ENCODE peak calls at places on chromosomes 5 and 9, in ten cellular contexts. One of them, this sample, is unnamed.
A peak's percentile ranks its signal among the peaks of the same experiment; 100 is the strongest.

GRCh38 chr5:82833277-82833676 is 243.9 kb downstream of the TMEM167A start:
- DNase-seq in K562: no peak
- DNase-seq in HCT116: no peak
- DNase-seq in gastrocnemius medialis: no peak
- DNase-seq in hepatocyte: no peak
- DNase-seq in mesenchymal stem cell: no peak
- DNase-seq in body of pancreas: no peak
- DNase-seq in right atrium auricular region: no peak
- DNase-seq in GM23248: no peak
- DNase-seq in GM23338: peak; percentile 20
- DNase-seq in this sample: no peak

GRCh38 chr5:72600401-72600981 is 93.3 kb upstream of the ZNF366 start:
- DNase-seq in K562: no peak
- DNase-seq in HCT116: peak; percentile 10
- DNase-seq in gastrocnemius medialis: no peak
- DNase-seq in hepatocyte: peak; percentile 61
- DNase-seq in mesenchymal stem cell: peak; percentile 94
- DNase-seq in body of pancreas: no peak
- DNase-seq in right atrium auricular region: no peak
- DNase-seq in GM23248: peak; percentile 98
- DNase-seq in GM23338: no peak
- DNase-seq in this sample: no peak

GRCh38 chr5:12861891-12862290 is 957.6 kb upstream of the CTNND2 start:
- DNase-seq in K562: no peak
- DNase-seq in HCT116: no peak
- DNase-seq in gastrocnemius medialis: no peak
- DNase-seq in hepatocyte: no peak
- DNase-seq in mesenchymal stem cell: no peak
- DNase-seq in body of pancreas: no peak
- DNase-seq in right atrium auricular region: no peak
- DNase-seq in GM23248: no peak
- DNase-seq in GM23338: peak; percentile 64
- DNase-seq in this sample: no peak

GRCh38 chr5:77859306-77859705 is 83.2 kb upstream of the TBCA start:
- DNase-seq in K562: no peak
- DNase-seq in HCT116: no peak
- DNase-seq in gastrocnemius medialis: no peak
- DNase-seq in hepatocyte: no peak
- DNase-seq in mesenchymal stem cell: no peak
- DNase-seq in body of pancreas: no peak
- DNase-seq in right atrium auricular region: no peak
- DNase-seq in GM23248: peak; percentile 54
- DNase-seq in GM23338: no peak
- DNase-seq in this sample: no peak

GRCh38 chr5:180648658-180649296 is 623 bp downstream of the FLT4 start:
- DNase-seq in K562: peak; percentile 82
- DNase-seq in HCT116: no peak
- DNase-seq in gastrocnemius medialis: no peak
- DNase-seq in hepatocyte: peak; percentile 22
- DNase-seq in mesenchymal stem cell: no peak
- DNase-seq in body of pancreas: no peak
- DNase-seq in right atrium auricular region: no peak
- DNase-seq in GM23248: no peak
- DNase-seq in GM23338: peak; percentile 69
- DNase-seq in this sample: peak; percentile 22

GRCh38 chr5:113807384-113808053 is 294.0 kb downstream of the YTHDC2 start:
- DNase-seq in K562: no peak
- DNase-seq in HCT116: no peak
- DNase-seq in gastrocnemius medialis: no peak
- DNase-seq in hepatocyte: peak; percentile 46
- DNase-seq in mesenchymal stem cell: peak; percentile 30
- DNase-seq in body of pancreas: no peak
- DNase-seq in right atrium auricular region: no peak
- DNase-seq in GM23248: peak; percentile 56
- DNase-seq in GM23338: no peak
- DNase-seq in this sample: no peak

GRCh38 chr9:131982102-131982501 is 97.6 kb downstream of the MED27 start:
- DNase-seq in K562: no peak
- DNase-seq in HCT116: no peak
- DNase-seq in gastrocnemius medialis: no peak
- DNase-seq in hepatocyte: no peak
- DNase-seq in mesenchymal stem cell: peak; percentile 41
- DNase-seq in body of pancreas: no peak
- DNase-seq in right atrium auricular region: no peak
- DNase-seq in GM23248: peak; percentile 41
- DNase-seq in GM23338: no peak
- DNase-seq in this sample: no peak

GRCh38 chr9:130630506-130631330 is 33.7 kb upstream of the PRDM12 start:
- DNase-seq in K562: no peak
- DNase-seq in HCT116: no peak
- DNase-seq in gastrocnemius medialis: no peak
- DNase-seq in hepatocyte: no peak
- DNase-seq in mesenchymal stem cell: no peak
- DNase-seq in body of pancreas: no peak
- DNase-seq in right atrium auricular region: no peak
- DNase-seq in GM23248: no peak
- DNase-seq in GM23338: no peak
- DNase-seq in this sample: no peak

GRCh38 chr5:17966636-17967402 is 332.6 kb downstream of the TAF11L14 start:
- DNase-seq in K562: no peak
- DNase-seq in HCT116: no peak
- DNase-seq in gastrocnemius medialis: no peak
- DNase-seq in hepatocyte: no peak
- DNase-seq in mesenchymal stem cell: no peak
- DNase-seq in body of pancreas: no peak
- DNase-seq in right atrium auricular region: no peak
- DNase-seq in GM23248: no peak
- DNase-seq in GM23338: no peak
- DNase-seq in this sample: no peak

GRCh38 chr5:124524552-124525232 is 221.7 kb downstream of the ZNF608 start:
- DNase-seq in K562: no peak
- DNase-seq in HCT116: no peak
- DNase-seq in gastrocnemius medialis: no peak
- DNase-seq in hepatocyte: no peak
- DNase-seq in mesenchymal stem cell: no peak
- DNase-seq in body of pancreas: no peak
- DNase-seq in right atrium auricular region: no peak
- DNase-seq in GM23248: no peak
- DNase-seq in GM23338: no peak
- DNase-seq in this sample: no peak

DNA sequence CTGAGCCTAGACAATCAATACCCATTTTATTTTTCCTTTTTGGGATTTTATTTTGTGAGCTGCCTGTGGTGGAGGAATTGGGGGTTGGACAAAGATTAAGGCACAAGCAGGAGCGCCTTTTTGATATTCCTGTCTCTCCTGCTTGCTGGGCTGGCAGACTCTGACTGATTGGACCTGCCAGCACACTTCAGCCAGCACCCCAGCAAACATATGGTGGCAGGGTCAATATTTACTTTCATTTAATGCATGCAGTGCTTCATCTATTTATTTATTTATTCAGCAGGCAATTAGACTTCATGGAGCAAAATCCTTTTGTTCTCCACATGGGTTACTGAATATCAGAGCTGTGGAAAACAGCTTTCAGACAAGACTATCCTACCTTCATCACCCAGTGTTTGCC is 48.4 kb upstream of the EPB41L4A start:
- DNase-seq in K562: no peak
- DNase-seq in HCT116: no peak
- DNase-seq in gastrocnemius medialis: no peak
- DNase-seq in hepatocyte: no peak
- DNase-seq in mesenchymal stem cell: no peak
- DNase-seq in body of pancreas: no peak
- DNase-seq in right atrium auricular region: no peak
- DNase-seq in GM23248: no peak
- DNase-seq in GM23338: no peak
- DNase-seq in this sample: no peak
- H3K36me3 ChIP-seq in K562: no peaks in the 10 kb centered on the region
- H3K36me3 ChIP-seq in HCT116: no peaks in the 10 kb centered on the region
- H3K36me3 ChIP-seq in gastrocnemius medialis: no peaks in the 10 kb centered on the region
- H3K36me3 ChIP-seq in hepatocyte: no peaks in the 10 kb centered on the region
- H3K36me3 ChIP-seq in mesenchymal stem cell: no peaks in the 10 kb centered on the region
- H3K36me3 ChIP-seq in body of pancreas: no peaks in the 10 kb centered on the region
- H3K36me3 ChIP-seq in right atrium auricular region: no peaks in the 10 kb centered on the region
- H3K36me3 ChIP-seq in GM23248: no peaks in the 10 kb centered on the region
- H3K36me3 ChIP-seq in GM23338: no peaks in the 10 kb centered on the region
- H3K36me3 ChIP-seq in this sample: no peaks in the 10 kb centered on the region

GRCh38 chr5:37834542-37835399 is 5.1 kb downstream of the GDNF start:
- DNase-seq in K562: no peak
- DNase-seq in HCT116: no peak
- DNase-seq in gastrocnemius medialis: no peak
- DNase-seq in hepatocyte: peak; percentile 34
- DNase-seq in mesenchymal stem cell: no peak
- DNase-seq in body of pancreas: no peak
- DNase-seq in right atrium auricular region: no peak
- DNase-seq in GM23248: no peak
- DNase-seq in GM23338: peak; percentile 77
- DNase-seq in this sample: no peak
- H3K4me3 ChIP-seq in K562: no peak overlapping the region
- H3K4me3 ChIP-seq in HCT116: no peak overlapping the region
- H3K4me3 ChIP-seq in gastrocnemius medialis: no peak overlapping the region
- H3K4me3 ChIP-seq in hepatocyte: peak overlapping the region; percentile 14
- H3K4me3 ChIP-seq in mesenchymal stem cell: peak overlapping the region; percentile 45
- H3K4me3 ChIP-seq in body of pancreas: no peak overlapping the region
- H3K4me3 ChIP-seq in right atrium auricular region: no peak overlapping the region
- H3K4me3 ChIP-seq in GM23248: no peak overlapping the region
- H3K4me3 ChIP-seq in GM23338: peak overlapping the region; percentile 65
- H3K4me3 ChIP-seq in this sample: no peak overlapping the region

GRCh38 chr9:14366071-14366470 is 52.1 kb upstream of the NFIB start:
- DNase-seq in K562: no peak
- DNase-seq in HCT116: no peak
- DNase-seq in gastrocnemius medialis: no peak
- DNase-seq in hepatocyte: peak; percentile 28
- DNase-seq in mesenchymal stem cell: no peak
- DNase-seq in body of pancreas: no peak
- DNase-seq in right atrium auricular region: no peak
- DNase-seq in GM23248: peak; percentile 96
- DNase-seq in GM23338: no peak
- DNase-seq in this sample: no peak

GRCh38 chr9:14361074-14361473 is 47.1 kb upstream of the NFIB start:
- DNase-seq in K562: no peak
- DNase-seq in HCT116: no peak
- DNase-seq in gastrocnemius medialis: no peak
- DNase-seq in hepatocyte: no peak
- DNase-seq in mesenchymal stem cell: no peak
- DNase-seq in body of pancreas: no peak
- DNase-seq in right atrium auricular region: no peak
- DNase-seq in GM23248: peak; percentile 59
- DNase-seq in GM23338: no peak
- DNase-seq in this sample: no peak

GRCh38 chr9:14365667-14366066 is 51.7 kb upstream of the NFIB start:
- DNase-seq in K562: no peak
- DNase-seq in HCT116: no peak
- DNase-seq in gastrocnemius medialis: no peak
- DNase-seq in hepatocyte: no peak
- DNase-seq in mesenchymal stem cell: no peak
- DNase-seq in body of pancreas: no peak
- DNase-seq in right atrium auricular region: no peak
- DNase-seq in GM23248: peak; percentile 80
- DNase-seq in GM23338: no peak
- DNase-seq in this sample: no peak

GRCh38 chr9:14358523-14358922 is 44.6 kb upstream of the NFIB start:
- DNase-seq in K562: peak; percentile 15
- DNase-seq in HCT116: no peak
- DNase-seq in gastrocnemius medialis: no peak
- DNase-seq in hepatocyte: no peak
- DNase-seq in mesenchymal stem cell: peak; percentile 47
- DNase-seq in body of pancreas: no peak
- DNase-seq in right atrium auricular region: no peak
- DNase-seq in GM23248: peak; percentile 44
- DNase-seq in GM23338: no peak
- DNase-seq in this sample: no peak

DNA sequence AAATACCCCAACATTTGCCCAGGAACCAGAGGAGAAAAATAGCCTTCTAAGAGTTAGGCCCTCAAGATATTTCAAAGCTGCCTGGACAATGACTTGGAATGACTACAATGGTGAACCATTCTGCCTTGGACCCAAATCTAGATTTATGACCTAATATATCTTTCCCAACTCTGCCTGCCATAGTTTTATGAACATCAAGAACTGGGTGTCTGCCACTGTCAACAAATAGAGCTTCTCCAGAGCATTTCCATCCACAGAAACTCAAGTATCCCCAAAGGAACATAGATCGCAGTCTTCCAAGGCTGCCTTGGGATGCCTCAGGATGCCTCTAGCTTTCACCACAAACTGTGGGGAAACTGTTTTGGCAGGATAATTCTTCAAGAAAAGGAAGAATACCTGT is 48.2 kb upstream of the NFIB start:
- DNase-seq in K562: no peak
- DNase-seq in HCT116: no peak
- DNase-seq in gastrocnemius medialis: no peak
- DNase-seq in hepatocyte: no peak
- DNase-seq in mesenchymal stem cell: peak; percentile 14
- DNase-seq in body of pancreas: no peak
- DNase-seq in right atrium auricular region: no peak
- DNase-seq in GM23248: peak; percentile 75
- DNase-seq in GM23338: no peak
- DNase-seq in this sample: no peak
- H3K4me1 ChIP-seq in K562: no peaks in the 10 kb centered on the region
- H3K4me1 ChIP-seq in HCT116: no peaks in the 10 kb centered on the region
- H3K4me1 ChIP-seq in gastrocnemius medialis: peaks cover 4% of the 10 kb centered on the region
- H3K4me1 ChIP-seq in hepatocyte: no peaks in the 10 kb centered on the region
- H3K4me1 ChIP-seq in mesenchymal stem cell: no peaks in the 10 kb centered on the region
- H3K4me1 ChIP-seq in body of pancreas: no peaks in the 10 kb centered on the region
- H3K4me1 ChIP-seq in right atrium auricular region: no peaks in the 10 kb centered on the region
- H3K4me1 ChIP-seq in GM23248: peaks cover 50% of the 10 kb centered on the region
- H3K4me1 ChIP-seq in GM23338: peaks cover 15% of the 10 kb centered on the region
- H3K4me1 ChIP-seq in this sample: no peaks in the 10 kb centered on the region

GRCh38 chr5:1667648-1668140 is 131.9 kb downstream of the MRPL36 start:
- DNase-seq in K562: no peak
- DNase-seq in HCT116: no peak
- DNase-seq in gastrocnemius medialis: no peak
- DNase-seq in hepatocyte: no peak
- DNase-seq in mesenchymal stem cell: no peak
- DNase-seq in body of pancreas: no peak
- DNase-seq in right atrium auricular region: peak; percentile 13
- DNase-seq in GM23248: no peak
- DNase-seq in GM23338: peak; percentile 29
- DNase-seq in this sample: no peak

GRCh38 chr5:1668141-1668721 is 131.4 kb downstream of the MRPL36 start:
- DNase-seq in K562: peak; percentile 47
- DNase-seq in HCT116: no peak
- DNase-seq in gastrocnemius medialis: no peak
- DNase-seq in hepatocyte: peak; percentile 64
- DNase-seq in mesenchymal stem cell: no peak
- DNase-seq in body of pancreas: peak; percentile 69
- DNase-seq in right atrium auricular region: peak; percentile 51
- DNase-seq in GM23248: no peak
- DNase-seq in GM23338: peak; percentile 62
- DNase-seq in this sample: no peak

GRCh38 chr5:1666221-1666620 is 133.4 kb downstream of the MRPL36 start:
- DNase-seq in K562: no peak
- DNase-seq in HCT116: no peak
- DNase-seq in gastrocnemius medialis: no peak
- DNase-seq in hepatocyte: no peak
- DNase-seq in mesenchymal stem cell: no peak
- DNase-seq in body of pancreas: no peak
- DNase-seq in right atrium auricular region: peak; percentile 21
- DNase-seq in GM23248: no peak
- DNase-seq in GM23338: no peak
- DNase-seq in this sample: no peak

GRCh38 chr5:1665803-1666202 is 133.8 kb downstream of the MRPL36 start:
- DNase-seq in K562: no peak
- DNase-seq in HCT116: no peak
- DNase-seq in gastrocnemius medialis: no peak
- DNase-seq in hepatocyte: no peak
- DNase-seq in mesenchymal stem cell: no peak
- DNase-seq in body of pancreas: no peak
- DNase-seq in right atrium auricular region: no peak
- DNase-seq in GM23248: no peak
- DNase-seq in GM23338: no peak
- DNase-seq in this sample: no peak

GRCh38 chr5:1666812-1667588 is 132.6 kb downstream of the MRPL36 start:
- DNase-seq in K562: peak; percentile 92
- DNase-seq in HCT116: no peak
- DNase-seq in gastrocnemius medialis: no peak
- DNase-seq in hepatocyte: peak; percentile 82
- DNase-seq in mesenchymal stem cell: no peak
- DNase-seq in body of pancreas: peak; percentile 70
- DNase-seq in right atrium auricular region: peak; percentile 54
- DNase-seq in GM23248: peak; percentile 32
- DNase-seq in GM23338: peak; percentile 73
- DNase-seq in this sample: no peak
- H3K36me3 ChIP-seq in K562: no peaks in the 10 kb centered on the region
- H3K36me3 ChIP-seq in HCT116: no peaks in the 10 kb centered on the region
- H3K36me3 ChIP-seq in gastrocnemius medialis: no peaks in the 10 kb centered on the region
- H3K36me3 ChIP-seq in hepatocyte: no peaks in the 10 kb centered on the region
- H3K36me3 ChIP-seq in mesenchymal stem cell: no peaks in the 10 kb centered on the region
- H3K36me3 ChIP-seq in body of pancreas: no peaks in the 10 kb centered on the region
- H3K36me3 ChIP-seq in right atrium auricular region: no peaks in the 10 kb centered on the region
- H3K36me3 ChIP-seq in GM23248: no peaks in the 10 kb centered on the region
- H3K36me3 ChIP-seq in GM23338: no peaks in the 10 kb centered on the region
- H3K36me3 ChIP-seq in this sample: no peaks in the 10 kb centered on the region